ENCODE peak calls at places on chromosomes 13 and 19, in eight cellular contexts. One of them, this sample, is unnamed.

GRCh38 chr13:93169980-93170379 is 56.6 kb upstream of the GPC6 start:
- DNase-seq in colonic mucosa: no peak
- DNase-seq in adrenal gland: no peak
- DNase-seq in cardiac muscle cell: peak; percentile 53
- DNase-seq in tibial nerve: no peak
- DNase-seq in mammary epithelial cell: peak; percentile 100
- DNase-seq in CD8-positive, alpha-beta memory T cell: no peak
- DNase-seq in gastrocnemius medialis: no peak
- DNase-seq in this sample: no peak

GRCh38 chr13:114119196-114119595 is 13.2 kb downstream of the RASA3 start:
- DNase-seq in adrenal gland: no peak
- DNase-seq in colonic mucosa: no peak
- DNase-seq in CD8-positive, alpha-beta memory T cell: no peak
- DNase-seq in tibial nerve: no peak
- DNase-seq in mammary epithelial cell: peak; percentile 30
- DNase-seq in gastrocnemius medialis: no peak
- DNase-seq in cardiac muscle cell: peak; percentile 92
- DNase-seq in this sample: peak; percentile 58

GRCh38 chr13:99658266-99658991 is 157.2 kb downstream of the TM9SF2 start:
- DNase-seq in tibial nerve: peak; percentile 29
- DNase-seq in CD8-positive, alpha-beta memory T cell: peak; percentile 75
- DNase-seq in colonic mucosa: peak; percentile 40
- DNase-seq in gastrocnemius medialis: no peak
- DNase-seq in adrenal gland: no peak
- DNase-seq in mammary epithelial cell: peak; percentile 32
- DNase-seq in cardiac muscle cell: peak; percentile 69
- DNase-seq in this sample: peak; percentile 39

GRCh38 chr13:39913928-39914327 is 258.5 kb downstream of the COG6 start:
- DNase-seq in colonic mucosa: no peak
- DNase-seq in mammary epithelial cell: peak; percentile 81
- DNase-seq in adrenal gland: no peak
- DNase-seq in CD8-positive, alpha-beta memory T cell: no peak
- DNase-seq in tibial nerve: peak; percentile 68
- DNase-seq in gastrocnemius medialis: peak; percentile 14
- DNase-seq in cardiac muscle cell: peak; percentile 86
- DNase-seq in this sample: no peak

GRCh38 chr19:45578861-45579260 is 5.7 kb downstream of the OPA3 start:
- DNase-seq in cardiac muscle cell: no peak
- DNase-seq in colonic mucosa: no peak
- DNase-seq in gastrocnemius medialis: no peak
- DNase-seq in tibial nerve: no peak
- DNase-seq in adrenal gland: no peak
- DNase-seq in mammary epithelial cell: no peak
- DNase-seq in CD8-positive, alpha-beta memory T cell: no peak
- DNase-seq in this sample: no peak

GRCh38 chr13:28865312-28865711 is 45.2 kb downstream of the MTUS2 start:
- DNase-seq in colonic mucosa: no peak
- DNase-seq in mammary epithelial cell: no peak
- DNase-seq in cardiac muscle cell: no peak
- DNase-seq in CD8-positive, alpha-beta memory T cell: no peak
- DNase-seq in adrenal gland: no peak
- DNase-seq in gastrocnemius medialis: no peak
- DNase-seq in tibial nerve: no peak
- DNase-seq in this sample: no peak

GRCh38 chr13:32261567-32261966 is 53.6 kb downstream of the ZAR1L start:
- DNase-seq in colonic mucosa: peak; percentile 58
- DNase-seq in adrenal gland: peak; percentile 45
- DNase-seq in tibial nerve: peak; percentile 55
- DNase-seq in gastrocnemius medialis: peak; percentile 56
- DNase-seq in cardiac muscle cell: peak; percentile 97
- DNase-seq in mammary epithelial cell: peak; percentile 60
- DNase-seq in CD8-positive, alpha-beta memory T cell: no peak
- DNase-seq in this sample: peak; percentile 77

GRCh38 chr19:38805180-38805579 is 7.6 kb downstream of the LGALS4 start:
- DNase-seq in adrenal gland: no peak
- DNase-seq in colonic mucosa: no peak
- DNase-seq in tibial nerve: no peak
- DNase-seq in cardiac muscle cell: no peak
- DNase-seq in CD8-positive, alpha-beta memory T cell: no peak
- DNase-seq in mammary epithelial cell: no peak
- DNase-seq in gastrocnemius medialis: no peak
- DNase-seq in this sample: no peak

GRCh38 chr13:40479196-40479845 is 187.1 kb downstream of the FOXO1 start:
- DNase-seq in colonic mucosa: no peak
- DNase-seq in tibial nerve: no peak
- DNase-seq in gastrocnemius medialis: no peak
- DNase-seq in CD8-positive, alpha-beta memory T cell: no peak
- DNase-seq in cardiac muscle cell: no peak
- DNase-seq in adrenal gland: no peak
- DNase-seq in mammary epithelial cell: no peak
- DNase-seq in this sample: no peak

GRCh38 chr13:24124789-24125476 is 35.6 kb upstream of the SPATA13 start:
- DNase-seq in tibial nerve: no peak
- DNase-seq in gastrocnemius medialis: no peak
- DNase-seq in CD8-positive, alpha-beta memory T cell: no peak
- DNase-seq in mammary epithelial cell: no peak
- DNase-seq in colonic mucosa: no peak
- DNase-seq in cardiac muscle cell: no peak
- DNase-seq in adrenal gland: no peak
- DNase-seq in this sample: no peak

GRCh38 chr19:42023121-42023942 is 29.3 kb upstream of the ATP1A3 start:
- DNase-seq in cardiac muscle cell: peak; percentile 30
- DNase-seq in adrenal gland: no peak
- DNase-seq in colonic mucosa: peak; percentile 23
- DNase-seq in tibial nerve: no peak
- DNase-seq in CD8-positive, alpha-beta memory T cell: no peak
- DNase-seq in gastrocnemius medialis: no peak
- DNase-seq in mammary epithelial cell: no peak
- DNase-seq in this sample: no peak

GRCh38 chr19:58558066-58558622 is at the start of gene UBE2M:
- DNase-seq in cardiac muscle cell: no peak
- DNase-seq in gastrocnemius medialis: no peak
- DNase-seq in adrenal gland: peak; percentile 64
- DNase-seq in CD8-positive, alpha-beta memory T cell: no peak
- DNase-seq in colonic mucosa: peak; percentile 59
- DNase-seq in tibial nerve: peak; percentile 40
- DNase-seq in mammary epithelial cell: no peak
- DNase-seq in this sample: peak; percentile 84
- H3K4me1 ChIP-seq in cardiac muscle cell: peaks cover 35% of the 10 kb centered on the region
- H3K4me1 ChIP-seq in gastrocnemius medialis: peaks cover 54% of the 10 kb centered on the region
- H3K4me1 ChIP-seq in adrenal gland: peaks cover 70% of the 10 kb centered on the region
- H3K4me1 ChIP-seq in CD8-positive, alpha-beta memory T cell: peaks cover 60% of the 10 kb centered on the region
- H3K4me1 ChIP-seq in colonic mucosa: peaks cover 38% of the 10 kb centered on the region
- H3K4me1 ChIP-seq in tibial nerve: peaks cover 76% of the 10 kb centered on the region
- H3K4me1 ChIP-seq in mammary epithelial cell: peaks cover 47% of the 10 kb centered on the region
- H3K4me1 ChIP-seq in this sample: peaks cover 63% of the 10 kb centered on the region

DNA sequence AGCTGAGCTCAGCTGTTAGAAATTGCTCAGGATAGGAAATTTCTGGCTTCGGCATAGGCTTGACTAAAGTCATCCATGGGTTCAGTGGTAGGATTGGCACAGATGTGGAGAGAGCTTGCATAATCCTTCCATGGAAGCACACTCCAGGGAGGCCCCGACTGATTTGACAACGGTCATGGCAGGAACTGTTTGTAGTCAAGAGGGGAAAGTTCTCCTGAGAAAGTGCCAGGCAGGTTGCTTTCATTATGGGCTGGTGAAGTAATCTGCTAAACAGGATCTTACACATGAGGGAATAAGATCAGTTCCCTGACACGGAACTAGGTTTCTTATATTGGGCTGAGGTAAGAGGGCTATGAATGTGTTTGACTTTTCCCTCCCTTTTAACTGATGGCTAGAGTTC is 120.1 kb downstream of the RGCC start:
- DNase-seq in colonic mucosa: peak; percentile 22
- DNase-seq in cardiac muscle cell: peak; percentile 71
- DNase-seq in tibial nerve: peak; percentile 72
- DNase-seq in gastrocnemius medialis: peak; percentile 60
- DNase-seq in CD8-positive, alpha-beta memory T cell: no peak
- DNase-seq in adrenal gland: no peak
- DNase-seq in mammary epithelial cell: no peak
- DNase-seq in this sample: peak; percentile 74
- H3K27ac ChIP-seq in colonic mucosa: no peak overlapping the region
- H3K27ac ChIP-seq in cardiac muscle cell: no peak overlapping the region
- H3K27ac ChIP-seq in tibial nerve: no peak overlapping the region
- H3K27ac ChIP-seq in gastrocnemius medialis: peak overlapping the region; percentile 62
- H3K27ac ChIP-seq in CD8-positive, alpha-beta memory T cell: no peak overlapping the region
- H3K27ac ChIP-seq in adrenal gland: no peak overlapping the region
- H3K27ac ChIP-seq in mammary epithelial cell: no peak overlapping the region
- H3K27ac ChIP-seq in this sample: peak overlapping the region; percentile 60

GRCh38 chr19:40744554-40745401 is 5.5 kb downstream of the ACTMAP start:
- DNase-seq in CD8-positive, alpha-beta memory T cell: peak; percentile 33
- DNase-seq in mammary epithelial cell: no peak
- DNase-seq in gastrocnemius medialis: no peak
- DNase-seq in adrenal gland: no peak
- DNase-seq in cardiac muscle cell: no peak
- DNase-seq in tibial nerve: no peak
- DNase-seq in colonic mucosa: no peak
- DNase-seq in this sample: no peak
- H3K4me1 ChIP-seq in CD8-positive, alpha-beta memory T cell: peaks cover 4% of the 10 kb centered on the region
- H3K4me1 ChIP-seq in mammary epithelial cell: peaks cover 13% of the 10 kb centered on the region
- H3K4me1 ChIP-seq in gastrocnemius medialis: peaks cover 27% of the 10 kb centered on the region
- H3K4me1 ChIP-seq in adrenal gland: peaks cover 21% of the 10 kb centered on the region
- H3K4me1 ChIP-seq in cardiac muscle cell: peaks cover 14% of the 10 kb centered on the region
- H3K4me1 ChIP-seq in tibial nerve: peaks cover 56% of the 10 kb centered on the region
- H3K4me1 ChIP-seq in colonic mucosa: peaks cover 5% of the 10 kb centered on the region
- H3K4me1 ChIP-seq in this sample: peaks cover 10% of the 10 kb centered on the region

GRCh38 chr13:75870397-75870801 is 234.3 kb downstream of the LMO7 start:
- DNase-seq in colonic mucosa: no peak
- DNase-seq in tibial nerve: peak; percentile 13
- DNase-seq in cardiac muscle cell: peak; percentile 38
- DNase-seq in mammary epithelial cell: no peak
- DNase-seq in gastrocnemius medialis: no peak
- DNase-seq in adrenal gland: no peak
- DNase-seq in CD8-positive, alpha-beta memory T cell: peak; percentile 31
- DNase-seq in this sample: no peak
- H3K27ac ChIP-seq in colonic mucosa: no peak overlapping the region
- H3K27ac ChIP-seq in tibial nerve: peak overlapping the region; percentile 94
- H3K27ac ChIP-seq in cardiac muscle cell: no peak overlapping the region
- H3K27ac ChIP-seq in mammary epithelial cell: peak overlapping the region; percentile 3
- H3K27ac ChIP-seq in gastrocnemius medialis: no peak overlapping the region
- H3K27ac ChIP-seq in adrenal gland: no peak overlapping the region
- H3K27ac ChIP-seq in CD8-positive, alpha-beta memory T cell: no peak overlapping the region
- H3K27ac ChIP-seq in this sample: no peak overlapping the region

GRCh38 chr19:47144630-47145029 is 14.0 kb downstream of the SAE1 start:
- DNase-seq in adrenal gland: no peak
- DNase-seq in colonic mucosa: no peak
- DNase-seq in cardiac muscle cell: no peak
- DNase-seq in tibial nerve: no peak
- DNase-seq in CD8-positive, alpha-beta memory T cell: no peak
- DNase-seq in gastrocnemius medialis: no peak
- DNase-seq in mammary epithelial cell: no peak
- DNase-seq in this sample: no peak
- H3K4me1 ChIP-seq in adrenal gland: peaks cover 12% of the 10 kb centered on the region
- H3K4me1 ChIP-seq in colonic mucosa: no peaks in the 10 kb centered on the region
- H3K4me1 ChIP-seq in cardiac muscle cell: no peaks in the 10 kb centered on the region
- H3K4me1 ChIP-seq in tibial nerve: peaks cover 7% of the 10 kb centered on the region
- H3K4me1 ChIP-seq in CD8-positive, alpha-beta memory T cell: peaks cover 44% of the 10 kb centered on the region
- H3K4me1 ChIP-seq in gastrocnemius medialis: peaks cover 8% of the 10 kb centered on the region
- H3K4me1 ChIP-seq in mammary epithelial cell: no peaks in the 10 kb centered on the region
- H3K4me1 ChIP-seq in this sample: peaks cover 19% of the 10 kb centered on the region

This sample was measured in psoas muscle.